ENCODE peak calls at places on chromosomes 16 and 17, in five cellular contexts. One of them, this sample, is unnamed. For H3K4me1, the result is how much of the 10 kb centered on the place peaks cover.

GRCh38 chr17:48951572-48951971 is 6.9 kb upstream of the SNF8 start:
- DNase-seq in GM23338: no peak
- DNase-seq in fibroblast of lung: no peak
- DNase-seq in neural progenitor cell: no peak
- DNase-seq in mammary epithelial cell: no peak
- DNase-seq in this sample: no peak

GRCh38 chr17:1229354-1229890 is 40.8 kb upstream of the BHLHA9 start:
- DNase-seq in neural progenitor cell: peak
- DNase-seq in GM23338: peak
- DNase-seq in fibroblast of lung: no peak
- DNase-seq in mammary epithelial cell: peak
- DNase-seq in this sample: no peak

GRCh38 chr17:31492880-31493655 is 101.6 kb downstream of the RAB11FIP4 start:
- DNase-seq in GM23338: no peak
- DNase-seq in fibroblast of lung: peak
- DNase-seq in neural progenitor cell: no peak
- DNase-seq in mammary epithelial cell: no peak
- DNase-seq in this sample: no peak

GRCh38 chr16:81616321-81617020 is 162.6 kb upstream of the PLCG2 start:
- DNase-seq in neural progenitor cell: peak
- DNase-seq in fibroblast of lung: peak
- DNase-seq in mammary epithelial cell: no peak
- DNase-seq in GM23338: no peak
- DNase-seq in this sample: no peak

GRCh38 chr17:77287432-77288068 is 146.8 kb downstream of the SEC14L1 start:
- DNase-seq in mammary epithelial cell: peak
- DNase-seq in neural progenitor cell: peak
- DNase-seq in GM23338: peak
- DNase-seq in fibroblast of lung: peak
- DNase-seq in this sample: peak

GRCh38 chr17:48259710-48260291 is 152.2 kb downstream of the SNX11 start:
- DNase-seq in fibroblast of lung: peak
- DNase-seq in mammary epithelial cell: peak
- DNase-seq in GM23338: peak
- DNase-seq in neural progenitor cell: peak
- DNase-seq in this sample: no peak

GRCh38 chr17:70995997-70996396 is 826.7 kb downstream of the KCNJ2 start:
- DNase-seq in mammary epithelial cell: no peak
- DNase-seq in neural progenitor cell: no peak
- DNase-seq in fibroblast of lung: no peak
- DNase-seq in GM23338: no peak
- DNase-seq in this sample: no peak

GRCh38 chr16:22887445-22887844 is 73.5 kb downstream of the HS3ST2 start:
- DNase-seq in mammary epithelial cell: no peak
- DNase-seq in neural progenitor cell: no peak
- DNase-seq in fibroblast of lung: no peak
- DNase-seq in GM23338: no peak
- DNase-seq in this sample: no peak

GRCh38 chr16:66539628-66540469 is 10.1 kb downstream of the TK2 start:
- DNase-seq in mammary epithelial cell: no peak
- DNase-seq in neural progenitor cell: no peak
- DNase-seq in fibroblast of lung: peak
- DNase-seq in GM23338: no peak
- DNase-seq in this sample: no peak

GRCh38 chr16:23398987-23399805 is 53.8 kb downstream of the COG7 start:
- DNase-seq in neural progenitor cell: peak
- DNase-seq in mammary epithelial cell: no peak
- DNase-seq in GM23338: peak
- DNase-seq in fibroblast of lung: peak
- DNase-seq in this sample: no peak

GRCh38 chr17:69326302-69327059 is 452 bp downstream of the ABCA5 start:
- DNase-seq in mammary epithelial cell: peak
- DNase-seq in fibroblast of lung: peak
- DNase-seq in neural progenitor cell: no peak
- DNase-seq in GM23338: no peak
- DNase-seq in this sample: no peak

GRCh38 chr16:26454102-26454501 is 612.6 kb upstream of the C16orf82 start:
- DNase-seq in mammary epithelial cell: peak
- DNase-seq in fibroblast of lung: peak
- DNase-seq in neural progenitor cell: no peak
- DNase-seq in GM23338: no peak
- DNase-seq in this sample: no peak

GRCh38 chr16:17277981-17278381 is 192.8 kb downstream of the XYLT1 start:
- DNase-seq in GM23338: peak
- DNase-seq in fibroblast of lung: no peak
- DNase-seq in mammary epithelial cell: no peak
- DNase-seq in neural progenitor cell: peak
- DNase-seq in this sample: no peak

GRCh38 chr17:16381496-16381820 is 567 bp downstream of the UBB start:
- DNase-seq in mammary epithelial cell: peak
- DNase-seq in GM23338: no peak
- DNase-seq in neural progenitor cell: no peak
- DNase-seq in fibroblast of lung: peak
- DNase-seq in this sample: no peak

GRCh38 chr17:17508019-17508535 is 11.9 kb upstream of the RASD1 start:
- DNase-seq in mammary epithelial cell: no peak
- DNase-seq in fibroblast of lung: no peak
- DNase-seq in neural progenitor cell: no peak
- DNase-seq in GM23338: no peak
- DNase-seq in this sample: no peak

GRCh38 chr17:32497431-32498205 is 10.8 kb downstream of the CDK5R1 start:
- DNase-seq in neural progenitor cell: no peak
- DNase-seq in mammary epithelial cell: no peak
- DNase-seq in GM23338: peak
- DNase-seq in fibroblast of lung: peak
- DNase-seq in this sample: no peak

GRCh38 chr17:4895676-4896331 is 3.5 kb upstream of the C17orf107 start:
- DNase-seq in mammary epithelial cell: no peak
- DNase-seq in neural progenitor cell: peak
- DNase-seq in fibroblast of lung: no peak
- DNase-seq in GM23338: peak
- DNase-seq in this sample: no peak

GRCh38 chr17:83183150-83183820 is 103.9 kb downstream of the METRNL start:
- DNase-seq in GM23338: no peak
- DNase-seq in fibroblast of lung: no peak
- DNase-seq in neural progenitor cell: no peak
- DNase-seq in mammary epithelial cell: no peak
- DNase-seq in this sample: no peak

GRCh38 chr17:54537656-54538055 is 363.0 kb upstream of the TOM1L1 start:
- DNase-seq in fibroblast of lung: no peak
- DNase-seq in neural progenitor cell: no peak
- DNase-seq in GM23338: no peak
- DNase-seq in mammary epithelial cell: no peak
- DNase-seq in this sample: no peak

GRCh38 chr16:14569213-14569612 is 60.8 kb downstream of the PARN start:
- DNase-seq in neural progenitor cell: no peak
- DNase-seq in fibroblast of lung: no peak
- DNase-seq in mammary epithelial cell: no peak
- DNase-seq in GM23338: no peak
- DNase-seq in this sample: peak

GRCh38 chr16:21162661-21163151 is 4.2 kb downstream of the LDAF1 start:
- DNase-seq in fibroblast of lung: no peak
- DNase-seq in neural progenitor cell: no peak
- DNase-seq in mammary epithelial cell: no peak
- DNase-seq in GM23338: no peak
- DNase-seq in this sample: no peak

GRCh38 chr16:88768041-88768876 is 16.8 kb downstream of the PIEZO1 start:
- DNase-seq in neural progenitor cell: peak
- DNase-seq in GM23338: no peak
- DNase-seq in fibroblast of lung: peak
- DNase-seq in mammary epithelial cell: no peak
- DNase-seq in this sample: no peak

GRCh38 chr16:69522732-69523404 is 42.9 kb upstream of the NFAT5 start:
- DNase-seq in fibroblast of lung: no peak
- DNase-seq in neural progenitor cell: no peak
- DNase-seq in GM23338: peak
- DNase-seq in mammary epithelial cell: no peak
- DNase-seq in this sample: no peak

GRCh38 chr17:75561927-75562603 is 25.5 kb upstream of the MYO15B start:
- DNase-seq in neural progenitor cell: no peak
- DNase-seq in GM23338: no peak
- DNase-seq in mammary epithelial cell: no peak
- DNase-seq in fibroblast of lung: peak
- DNase-seq in this sample: no peak

GRCh38 chr17:75827291-75828050 is 16.7 kb downstream of the UNC13D start:
- DNase-seq in mammary epithelial cell: no peak
- DNase-seq in neural progenitor cell: peak
- DNase-seq in GM23338: peak
- DNase-seq in fibroblast of lung: peak
- DNase-seq in this sample: no peak

GRCh38 chr17:78013683-78014467 is 55.4 kb downstream of the TNRC6C start:
- DNase-seq in neural progenitor cell: peak
- DNase-seq in GM23338: peak
- DNase-seq in fibroblast of lung: peak
- DNase-seq in mammary epithelial cell: peak
- DNase-seq in this sample: peak

GRCh38 chr16:86630471-86630870 is 52.1 kb downstream of the FOXL1 start:
- DNase-seq in GM23338: no peak
- DNase-seq in mammary epithelial cell: no peak
- DNase-seq in neural progenitor cell: no peak
- DNase-seq in fibroblast of lung: peak
- DNase-seq in this sample: no peak

GRCh38 chr17:64564098-64564497 is 57.3 kb downstream of the CEP95 start:
- DNase-seq in neural progenitor cell: no peak
- DNase-seq in GM23338: no peak
- DNase-seq in fibroblast of lung: no peak
- DNase-seq in mammary epithelial cell: no peak
- DNase-seq in this sample: no peak

GRCh38 chr17:53420035-53420641 is 402.6 kb upstream of the KIF2B start:
- DNase-seq in GM23338: no peak
- DNase-seq in neural progenitor cell: no peak
- DNase-seq in fibroblast of lung: no peak
- DNase-seq in mammary epithelial cell: peak
- DNase-seq in this sample: no peak

GRCh38 chr16:56931769-56932587 is at the start of gene HERPUD1:
- DNase-seq in GM23338: peak
- DNase-seq in mammary epithelial cell: peak
- DNase-seq in fibroblast of lung: peak
- DNase-seq in neural progenitor cell: peak
- DNase-seq in this sample: peak

DNA sequence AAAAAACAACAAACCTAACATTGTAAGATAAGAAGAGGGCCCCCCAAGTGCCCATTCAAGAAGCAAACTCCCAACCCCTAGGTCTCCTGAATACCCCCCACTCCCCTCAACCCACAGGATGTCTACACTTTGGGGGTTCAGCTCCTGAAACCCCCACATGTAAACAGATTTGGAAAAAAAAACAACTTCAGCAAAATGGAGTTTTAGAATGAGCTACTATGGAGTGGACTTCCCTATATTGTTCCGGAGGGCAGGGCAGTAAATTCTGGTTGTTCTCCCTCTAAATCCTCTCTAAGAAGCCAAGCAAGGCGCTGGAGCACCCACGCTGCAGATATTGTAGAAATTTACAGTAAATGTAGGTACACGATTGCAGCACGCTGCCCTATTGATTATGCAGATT is 8.5 kb upstream of the ZFHX3 start:
- DNase-seq in fibroblast of lung: no peak
- DNase-seq in neural progenitor cell: no peak
- DNase-seq in mammary epithelial cell: no peak
- DNase-seq in GM23338: peak
- DNase-seq in this sample: no peak
- H3K4me1 ChIP-seq in fibroblast of lung: under half
- H3K4me1 ChIP-seq in neural progenitor cell: half or more
- H3K4me1 ChIP-seq in mammary epithelial cell: under half
- H3K4me1 ChIP-seq in GM23338: half or more
- H3K4me1 ChIP-seq in this sample: half or more

GRCh38 chr16:84726670-84727467 is 27.1 kb downstream of the USP10 start:
- DNase-seq in GM23338: peak
- DNase-seq in neural progenitor cell: no peak
- DNase-seq in mammary epithelial cell: peak
- DNase-seq in fibroblast of lung: no peak
- DNase-seq in this sample: no peak

GRCh38 chr16:84726079-84726669 is 26.4 kb downstream of the USP10 start:
- DNase-seq in fibroblast of lung: peak
- DNase-seq in mammary epithelial cell: peak
- DNase-seq in neural progenitor cell: peak
- DNase-seq in GM23338: peak
- DNase-seq in this sample: peak

GRCh38 chr16:84724619-84725307 is 25.0 kb downstream of the USP10 start:
- DNase-seq in GM23338: no peak
- DNase-seq in neural progenitor cell: no peak
- DNase-seq in fibroblast of lung: peak
- DNase-seq in mammary epithelial cell: no peak
- DNase-seq in this sample: no peak

GRCh38 chr16:84728853-84729424 is 29.1 kb downstream of the USP10 start:
- DNase-seq in GM23338: no peak
- DNase-seq in neural progenitor cell: no peak
- DNase-seq in mammary epithelial cell: no peak
- DNase-seq in fibroblast of lung: no peak
- DNase-seq in this sample: no peak

GRCh38 chr16:84725481-84726078 is 25.8 kb downstream of the USP10 start:
- DNase-seq in mammary epithelial cell: no peak
- DNase-seq in fibroblast of lung: no peak
- DNase-seq in GM23338: no peak
- DNase-seq in neural progenitor cell: no peak
- DNase-seq in this sample: peak
- H3K4me2 ChIP-seq in mammary epithelial cell: no peak
- H3K4me2 ChIP-seq in fibroblast of lung: no peak
- H3K4me2 ChIP-seq in GM23338: peak
- H3K4me2 ChIP-seq in neural progenitor cell: no peak
- H3K4me2 ChIP-seq in this sample: peak

DNA sequence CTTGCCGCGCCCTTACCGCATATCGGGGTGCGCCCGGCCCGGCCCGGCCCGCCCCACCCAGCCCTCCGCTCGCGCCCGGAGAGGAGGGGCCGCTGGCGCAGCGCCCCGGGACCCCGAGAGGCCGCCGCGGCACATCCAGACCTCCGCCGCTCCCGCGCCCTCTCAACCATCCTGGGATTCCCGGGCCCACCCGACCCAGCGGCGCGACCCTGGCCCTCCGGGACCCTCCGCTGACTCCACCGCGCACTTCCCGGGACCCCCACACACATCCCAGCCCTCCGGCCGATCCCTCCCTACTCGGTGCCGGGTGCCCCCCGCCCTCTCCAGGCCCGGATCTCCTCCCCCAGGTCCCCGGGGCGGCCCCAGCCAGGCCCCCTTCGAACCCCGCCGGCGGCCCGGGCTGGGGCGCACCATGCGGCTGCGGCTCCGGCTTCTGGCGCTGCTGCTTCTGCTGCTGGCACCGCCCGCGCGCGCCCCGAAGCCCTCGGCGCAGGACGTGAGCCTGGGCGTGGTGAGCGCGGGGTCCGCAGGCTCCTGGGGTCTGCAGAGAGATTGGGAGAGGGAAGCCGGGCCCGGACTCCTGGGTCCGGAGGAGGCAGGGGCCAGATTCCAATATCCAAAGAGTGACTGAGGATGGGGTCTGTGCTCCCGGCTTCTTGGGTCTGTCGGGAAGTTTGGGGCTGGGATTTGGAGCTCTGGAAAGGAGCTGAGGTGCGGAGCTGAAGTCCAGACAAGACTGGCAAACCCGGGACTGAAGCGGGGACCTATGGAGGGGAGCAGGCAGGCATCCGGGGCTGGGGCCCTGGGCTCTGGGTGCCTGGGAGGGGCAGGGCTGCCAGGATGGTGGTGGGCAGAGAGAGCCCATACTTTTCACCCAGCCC is at the start of gene MMP25:
- DNase-seq in fibroblast of lung: no peak
- DNase-seq in neural progenitor cell: peak
- DNase-seq in GM23338: peak
- DNase-seq in mammary epithelial cell: no peak
- DNase-seq in this sample: no peak
- TF ChIP-seq EZH2 in fibroblast of lung: peak
- TF ChIP-seq EZH2 in neural progenitor cell: peak
- TF ChIP-seq EZH2 in GM23338: no peak
- TF ChIP-seq EZH2 in mammary epithelial cell: peak
- TF ChIP-seq EZH2 in this sample: no peak

GRCh38 chr16:53559552-53559951 is 56.5 kb upstream of the AKTIP start:
- DNase-seq in neural progenitor cell: no peak
- DNase-seq in mammary epithelial cell: no peak
- DNase-seq in GM23338: no peak
- DNase-seq in fibroblast of lung: no peak
- DNase-seq in this sample: no peak
- H3K4me1 ChIP-seq in neural progenitor cell: under half
- H3K4me1 ChIP-seq in mammary epithelial cell: under half
- H3K4me1 ChIP-seq in GM23338: under half
- H3K4me1 ChIP-seq in fibroblast of lung: under half
- H3K4me1 ChIP-seq in this sample: under half

This sample was measured in PC-9.